ENCODE peak calls at places on chromosomes 16 and 17, in ten cellular contexts. N is uterus; C is lower leg skin; X is AG04450; H is non-pigmented ciliary epithelial cell; J is neural crest cell; E is activated CD8-positive, alpha-beta T cell treated with anti-CD3 and anti-CD28 coated beads for 36 hours; K is stimulated activated CD8-positive, alpha-beta memory T cell treated with anti-CD3 and anti-CD28 coated beads, Interleukin-15, amount 100 ng/mL, for 24 hours; Q is lung; V is SJCRH30. W is an unnamed sample.

GRCh38 chr16:57648125-57648524 is 19.7 kb downstream of the ADGRG1 start:
- DNase-seq in N (no peak), E (no peak), H (no peak), V (no peak), C (no peak), J (no peak), Q (no peak), K (no peak), X (no peak), W (no peak)

GRCh38 chr16:57475711-57476339 is 10.5 kb downstream of the DOK4 start:
- DNase-seq in C (no peak), X (no peak), N (no peak), K (no peak), Q (no peak), J (peak; percentile 73), E (peak; percentile 93), H (no peak), V (peak; percentile 74), W (peak; percentile 86)

GRCh38 chr16:84563776-84564420 is 54.0 kb downstream of the COTL1 start:
- DNase-seq in X (no peak), C (no peak), V (no peak), N (no peak), E (no peak), H (no peak), Q (no peak), K (no peak), J (no peak), W (no peak)

GRCh38 chr17:42554250-42555121 is 1.8 kb downstream of the HSD17B1 start:
- DNase-seq in J (peak; percentile 81), N (peak; percentile 88), K (peak; percentile 55), H (no peak), X (no peak), C (peak; percentile 78), Q (peak; percentile 84), V (peak; percentile 90), E (peak; percentile 90), W (no peak)

GRCh38 chr16:21033707-21034106 is 116.9 kb downstream of the DNAH3 start:
- DNase-seq in K (no peak), E (no peak), H (no peak), C (no peak), J (no peak), V (no peak), X (no peak), Q (no peak), N (no peak), W (no peak)

GRCh38 chr17:16938496-16939270 is 33.2 kb downstream of the TNFRSF13B start:
- DNase-seq in E (no peak), J (no peak), H (no peak), C (no peak), V (peak; percentile 11), N (no peak), Q (no peak), X (no peak), K (no peak), W (no peak)

GRCh38 chr17:7852919-7853692 is 1.8 kb upstream of the TMEM88 start:
- DNase-seq in K (no peak), X (no peak), Q (no peak), H (no peak), J (no peak), N (peak; percentile 26), C (peak; percentile 17), V (no peak), E (peak; percentile 3), W (no peak)

GRCh38 chr17:1197781-1198490 is 18.2 kb upstream of the ABR start:
- DNase-seq in V (peak; percentile 30), Q (peak; percentile 70), K (no peak), N (peak; percentile 44), H (no peak), C (peak; percentile 87), E (peak; percentile 86), J (no peak), X (no peak), W (no peak)

GRCh38 chr17:21239680-21240374 is 13.4 kb downstream of the NATD1 start:
- DNase-seq in H (no peak), X (no peak), N (no peak), J (no peak), E (no peak), C (no peak), Q (no peak), V (no peak), K (no peak), W (no peak)

GRCh38 chr17:37388266-37388665 is 12.5 kb downstream of the C17orf78 start:
- DNase-seq in K (no peak), J (no peak), C (no peak), E (no peak), Q (no peak), H (no peak), X (no peak), N (no peak), V (no peak), W (no peak)

GRCh38 chr17:67434061-67434525 is 57.0 kb downstream of the PITPNC1 start:
- DNase-seq in V (no peak), K (no peak), Q (peak; percentile 36), H (no peak), C (peak; percentile 21), E (peak; percentile 76), X (no peak), J (no peak), N (no peak), W (no peak)

GRCh38 chr17:4706121-4706520 is 2.2 kb upstream of the PELP1 start:
- DNase-seq in N (no peak), H (no peak), X (no peak), J (no peak), C (no peak), V (no peak), Q (no peak), E (no peak), K (no peak), W (no peak)

GRCh38 chr17:37413875-37414519 is 7.3 kb downstream of the TADA2A start:
- DNase-seq in Q (no peak), X (no peak), K (no peak), H (no peak), E (no peak), V (no peak), C (no peak), N (no peak), J (no peak), W (no peak)

GRCh38 chr16:54326266-54326662 is 39.7 kb upstream of the IRX3 start:
- DNase-seq in V (no peak), J (no peak), X (no peak), H (no peak), E (no peak), N (no peak), Q (no peak), C (peak; percentile 21), K (no peak), W (no peak)

GRCh38 chr16:24853830-24854229 is 8.1 kb downstream of the SLC5A11 start:
- DNase-seq in X (no peak), V (no peak), C (no peak), E (no peak), N (peak; percentile 27), Q (no peak), H (no peak), J (no peak), K (no peak), W (no peak)

GRCh38 chr17:38893612-38894011 is 23.8 kb downstream of the LASP1 start:
- DNase-seq in Q (no peak), C (no peak), V (no peak), X (no peak), H (no peak), E (peak; percentile 75), N (no peak), J (no peak), K (no peak), W (no peak)

GRCh38 chr16:4051591-4051990 is 64.7 kb downstream of the ADCY9 start:
- DNase-seq in N (no peak), X (no peak), K (no peak), Q (no peak), H (no peak), J (no peak), E (no peak), C (no peak), V (no peak), W (no peak)

GRCh38 chr16:22359679-22360078 is 14.7 kb downstream of the CDR2 start:
- DNase-seq in V (no peak), C (no peak), N (no peak), Q (no peak), J (no peak), H (no peak), E (no peak), K (no peak), X (no peak), W (no peak)

GRCh38 chr17:40554646-40555295 is 10.5 kb downstream of the CCR7 start:
- DNase-seq in N (peak; percentile 22), H (no peak), V (no peak), K (no peak), J (no peak), E (peak; percentile 65), Q (peak; percentile 25), C (peak; percentile 15), X (no peak), W (no peak)

GRCh38 chr16:82888616-82889015 is 261.8 kb downstream of the CDH13 start:
- DNase-seq in C (no peak), K (no peak), E (no peak), J (no peak), Q (no peak), H (peak; percentile 47), V (peak; percentile 66), N (no peak), X (peak; percentile 91), W (no peak)

GRCh38 chr16:80253741-80254140 is 287.1 kb upstream of the DYNLRB2 start:
- DNase-seq in E (no peak), X (no peak), V (no peak), N (no peak), C (no peak), J (no peak), K (no peak), H (no peak), Q (no peak), W (no peak)

W was measured in iPS DF 19.7.